ENCODE peak calls at places on chromosomes 4 and X, in five cellular contexts. F is IMR-90, U is trophoblast cell, H is mesendoderm, K is mesenchymal stem cell. Z is an unnamed sample.

GRCh38 chr4:77360451-77360850 is 203.4 kb downstream of the CCNG2 start:
- DNase-seq in H (no peak), F (no peak), K (no peak), U (no peak), Z (no peak)

GRCh38 chr4:76969941-76970529 is 20.5 kb downstream of the SEPTIN11 start:
- DNase-seq in F (no peak), K (no peak), H (peak; percentile 90), U (peak; percentile 69), Z (no peak)

GRCh38 chr4:153428816-153429592 is 37.2 kb upstream of the TMEM131L start:
- DNase-seq in K (no peak), U (no peak), H (no peak), F (peak; percentile 18), Z (no peak)

GRCh38 chrX:148979786-148980185 is 479.4 kb downstream of the AFF2 start:
- DNase-seq in F (no peak), U (no peak), K (no peak), H (no peak), Z (no peak)

GRCh38 chr4:45119376-45119775 is 393.0 kb upstream of the GNPDA2 start:
- DNase-seq in H (no peak), K (no peak), F (no peak), U (no peak), Z (no peak)

GRCh38 chr4:182405087-182405486 is 161.9 kb downstream of the TENM3 start:
- DNase-seq in F (no peak), U (peak; percentile 31), K (no peak), H (no peak), Z (no peak)

GRCh38 chr4:3384391-3384770 is 57.4 kb upstream of the HGFAC start:
- DNase-seq in F (no peak), H (no peak), U (peak; percentile 15), K (no peak), Z (no peak)

GRCh38 chrX:65034641-65035450 is 58.6 kb upstream of the ZC4H2 start:
- DNase-seq in H (peak; percentile 92), K (peak; percentile 82), F (peak; percentile 68), U (peak; percentile 23), Z (peak; percentile 78)

GRCh38 chr4:98930311-98930865 is 1.5 kb upstream of the EIF4E start:
- DNase-seq in H (no peak), F (no peak), U (no peak), K (peak; percentile 61), Z (no peak)

GRCh38 chr4:118351851-118352827 is 664 bp downstream of the PRSS12 start:
- DNase-seq in U (peak; percentile 25), F (peak; percentile 59), K (peak; percentile 47), H (peak; percentile 72), Z (peak; percentile 35)

GRCh38 chr4:1502976-1503375 is 96.7 kb upstream of the NKX1-1 start:
- DNase-seq in K (no peak), U (no peak), F (no peak), H (no peak), Z (no peak)

GRCh38 chr4:99585521-99585920 is 10.9 kb downstream of the MTTP start:
- DNase-seq in K (no peak), U (no peak), H (no peak), F (no peak), Z (no peak)

GRCh38 chr4:53659112-53659511 is 67.8 kb upstream of the LNX1 start:
- DNase-seq in K (no peak), F (no peak), H (no peak), U (no peak), Z (no peak)

GRCh38 chr4:161604516-161605300 is 559.1 kb downstream of the FSTL5 start:
- DNase-seq in F (no peak), H (no peak), U (no peak), K (no peak), Z (no peak)

GRCh38 chr4:98334461-98334860 is 73.3 kb downstream of the RAP1GDS1 start:
- DNase-seq in U (no peak), K (no peak), F (no peak), H (no peak), Z (no peak)

GRCh38 chrX:68932611-68933010 is 103.8 kb downstream of the EFNB1 start:
- DNase-seq in U (peak; percentile 76), F (no peak), K (no peak), H (no peak), Z (no peak)

GRCh38 chr4:783133-783541 is 42.8 kb downstream of the CPLX1 start:
- DNase-seq in U (no peak), F (no peak), H (no peak), K (no peak), Z (no peak)

GRCh38 chrX:119661486-119661885 is 31.5 kb downstream of the SEPTIN6 start:
- DNase-seq in U (no peak), K (no peak), H (no peak), F (no peak), Z (no peak)

GRCh38 chrX:281166-281999 is at the start of gene PLCXD1:
- DNase-seq in F (peak; percentile 36), K (peak; percentile 71), H (peak; percentile 98), U (peak; percentile 35), Z (peak; percentile 73)

GRCh38 chr4:40564004-40564403 is 65.7 kb downstream of the RBM47 start:
- DNase-seq in F (no peak), K (no peak), U (peak; percentile 43), H (no peak), Z (no peak)
- H3K4ac ChIP-seq in F (peak overlapping the region; percentile 51), K (no peak overlapping the region), U (peak overlapping the region; percentile 52), H (no peak overlapping the region), Z (no peak overlapping the region)

DNA sequence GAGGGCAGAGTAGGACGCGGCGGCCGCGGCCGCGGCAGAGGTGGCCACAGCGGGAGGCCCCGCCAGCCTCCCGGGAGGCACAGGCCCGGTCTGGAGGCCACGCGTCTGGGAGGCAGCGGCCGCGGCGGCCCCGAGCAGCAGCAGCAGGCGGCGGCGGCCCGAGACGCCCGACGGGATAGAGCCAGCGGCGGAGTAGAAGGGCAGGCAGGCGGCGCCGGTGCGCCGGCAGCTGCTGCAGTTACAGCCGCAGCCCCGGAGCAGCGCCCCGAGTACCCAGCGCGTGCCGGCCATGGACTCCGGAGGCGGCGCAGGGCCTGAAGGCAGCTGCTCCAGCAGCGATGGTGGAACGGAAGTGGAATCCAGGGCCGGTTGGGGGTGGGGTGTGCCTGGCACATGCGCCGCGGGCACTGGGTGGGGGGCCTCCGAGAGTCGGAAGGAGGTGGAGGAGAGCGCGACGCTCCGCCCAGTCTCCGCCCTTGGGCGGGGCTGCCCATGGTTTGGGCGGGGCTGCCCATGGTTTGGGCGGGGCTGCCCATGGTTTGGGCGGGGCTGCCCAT is at the start of gene GRSF1:
- DNase-seq in F (peak; percentile 91), U (peak; percentile 91), K (peak; percentile 92), H (peak; percentile 96), Z (peak; percentile 87)
- H3K27ac ChIP-seq in F (peak within 1 kb of the TSS; percentile 63), U (peak within 1 kb of the TSS; percentile 52), K (peak within 1 kb of the TSS; percentile 71), H (peak within 1 kb of the TSS; percentile 94), Z (peak within 1 kb of the TSS; percentile 61)

GRCh38 chr4:10102193-10102980 is 14.2 kb downstream of the WDR1 start:
- DNase-seq in F (no peak), U (no peak), K (no peak), H (no peak), Z (no peak)

GRCh38 chr4:10099521-10100325 is 16.9 kb downstream of the WDR1 start:
- DNase-seq in U (no peak), K (no peak), F (no peak), H (no peak), Z (no peak)

GRCh38 chr4:10098770-10099139 is 17.8 kb downstream of the WDR1 start:
- DNase-seq in U (no peak), F (peak; percentile 80), K (peak; percentile 74), H (no peak), Z (no peak)

GRCh38 chr4:10101559-10102192 is 14.9 kb downstream of the WDR1 start:
- DNase-seq in F (no peak), U (no peak), K (no peak), H (no peak), Z (no peak)

DNA sequence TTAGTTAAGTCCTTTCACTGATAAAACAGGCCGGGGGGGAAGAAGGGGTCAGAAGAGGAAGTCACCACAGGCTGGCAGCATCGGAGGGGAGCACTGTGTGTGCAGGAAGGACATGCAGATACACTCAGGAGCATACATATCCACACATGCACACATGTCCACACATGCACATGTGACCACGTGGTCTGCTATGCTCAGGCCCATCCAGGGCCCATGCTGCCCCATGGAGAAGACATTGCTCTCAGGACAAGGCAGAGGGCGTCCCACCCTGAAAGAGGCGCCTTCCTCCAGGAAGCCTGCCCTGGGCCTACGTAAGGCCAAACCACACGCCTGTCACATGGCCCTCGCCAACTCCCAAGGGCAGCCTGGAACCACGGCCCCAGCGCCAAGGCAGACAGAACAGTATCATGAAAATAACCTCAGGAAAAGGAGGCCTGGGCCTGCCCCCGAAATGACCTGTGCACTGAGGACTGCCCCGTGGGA is 15.8 kb downstream of the WDR1 start:
- DNase-seq in F (no peak), U (peak; percentile 19), K (no peak), H (no peak), Z (no peak)
- H3K36me3 ChIP-seq in F (peaks cover 84% of the 10 kb centered on the region), U (peaks cover 83% of the 10 kb centered on the region), K (peaks cover 67% of the 10 kb centered on the region), H (peaks cover 31% of the 10 kb centered on the region), Z (peaks cover 34% of the 10 kb centered on the region)

DNA sequence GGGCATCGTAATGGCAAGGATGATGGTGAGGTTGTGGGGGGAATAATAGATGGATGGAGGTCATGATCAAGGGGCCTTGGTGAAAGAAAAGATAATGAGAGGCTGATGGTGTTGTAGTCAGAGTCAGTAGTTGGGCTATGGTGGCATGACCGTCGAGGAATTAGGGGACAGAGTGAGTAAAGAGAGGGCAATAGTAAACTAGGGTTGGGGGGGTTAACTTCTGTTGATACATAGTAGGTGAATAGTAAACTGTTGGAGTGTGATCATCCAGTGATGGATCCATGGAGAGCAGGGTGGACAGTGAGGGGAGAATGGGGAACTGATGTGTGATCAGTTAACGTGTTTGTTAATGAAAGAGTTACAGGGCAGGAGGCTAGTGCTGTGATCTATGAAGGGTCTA is 920 bp downstream of the FTSJ1 start:
- DNase-seq in U (no peak), F (no peak), H (no peak), K (no peak), Z (no peak)
- H3K4ac ChIP-seq in U (peak overlapping the region; percentile 37), F (peak overlapping the region; percentile 81), H (no peak overlapping the region), K (no peak overlapping the region), Z (no peak overlapping the region)

DNA sequence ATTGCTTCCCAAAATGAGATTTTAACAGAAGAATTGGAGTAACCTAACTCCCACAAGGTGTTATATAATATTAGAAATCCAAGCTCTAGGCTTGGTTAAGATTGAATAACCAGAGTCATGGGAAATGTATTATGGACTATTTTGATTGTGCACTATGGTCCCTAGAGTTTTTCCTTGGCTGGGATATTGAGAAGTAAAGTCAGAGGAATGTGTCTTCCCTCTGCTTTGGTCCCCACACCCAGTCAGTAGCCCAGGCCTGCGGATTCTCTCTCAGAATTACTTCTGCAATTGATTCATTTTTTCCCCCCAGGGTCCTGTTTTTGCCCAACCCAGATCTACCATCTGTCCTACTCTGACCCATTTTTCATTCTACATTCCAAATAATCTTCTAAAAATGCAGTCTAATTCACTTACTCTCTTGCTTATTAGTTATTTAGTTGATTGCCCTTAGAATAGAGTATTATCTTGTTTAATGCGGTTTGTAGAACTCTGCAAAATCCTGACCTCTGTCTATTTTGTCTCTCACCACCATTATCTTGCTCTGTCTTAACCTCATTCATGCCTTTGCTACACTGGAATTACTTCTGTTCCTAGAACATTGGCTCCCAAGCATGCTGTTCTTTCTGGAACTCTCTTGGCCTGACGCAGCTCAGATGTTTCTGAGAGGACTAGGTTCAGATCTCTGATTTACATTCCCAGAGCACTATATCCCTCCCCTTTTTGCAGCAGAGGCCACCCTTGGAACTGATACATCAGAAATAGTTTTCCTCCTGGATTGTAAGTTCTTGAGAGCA is 23.6 kb downstream of the GUCY1A1 start:
- DNase-seq in H (no peak), U (no peak), F (no peak), K (no peak), Z (no peak)
- H3K27ac ChIP-seq in H (no peak overlapping the region), U (no peak overlapping the region), F (no peak overlapping the region), K (no peak overlapping the region), Z (no peak overlapping the region)

Z was measured in neuronal stem cell.